ENCODE peak calls at places on chromosomes 1 and 21, in ten cellular contexts. One of them, this sample, is unnamed.
A peak's percentile ranks its signal among the peaks of the same experiment; 100 is the strongest.

GRCh38 chr1:45522324-45523104 is 830 bp upstream of the PRDX1 start:
- DNase-seq in KBM-7: no peak
- DNase-seq in GM23338: peak; percentile 41
- DNase-seq in substantia nigra: no peak
- DNase-seq in NCI-H2171: no peak
- DNase-seq in AG09319: no peak
- DNase-seq in aorta: no peak
- DNase-seq in WTC11: peak; percentile 35
- DNase-seq in stimulated activated CD4-positive, alpha-beta T cell treated with anti-CD3 and anti-CD28 coated beads, Interleukin-2, amount 100 ng/mL, for 48 hours: no peak
- DNase-seq in SW480: peak; percentile 41
- DNase-seq in this sample: no peak

GRCh38 chr1:229230136-229230892 is 40.6 kb upstream of the RAB4A start:
- DNase-seq in SW480: peak; percentile 70
- DNase-seq in stimulated activated CD4-positive, alpha-beta T cell treated with anti-CD3 and anti-CD28 coated beads, Interleukin-2, amount 100 ng/mL, for 48 hours: no peak
- DNase-seq in substantia nigra: no peak
- DNase-seq in KBM-7: peak; percentile 62
- DNase-seq in WTC11: no peak
- DNase-seq in GM23338: peak; percentile 80
- DNase-seq in NCI-H2171: no peak
- DNase-seq in AG09319: no peak
- DNase-seq in aorta: no peak
- DNase-seq in this sample: no peak

GRCh38 chr21:40667964-40668363 is 179.0 kb downstream of the DSCAM start:
- DNase-seq in SW480: no peak
- DNase-seq in GM23338: no peak
- DNase-seq in NCI-H2171: no peak
- DNase-seq in stimulated activated CD4-positive, alpha-beta T cell treated with anti-CD3 and anti-CD28 coated beads, Interleukin-2, amount 100 ng/mL, for 48 hours: no peak
- DNase-seq in KBM-7: no peak
- DNase-seq in AG09319: no peak
- DNase-seq in aorta: no peak
- DNase-seq in WTC11: no peak
- DNase-seq in substantia nigra: no peak
- DNase-seq in this sample: no peak

GRCh38 chr1:113930499-113931161 is 1.5 kb downstream of the HIPK1 start:
- DNase-seq in substantia nigra: no peak
- DNase-seq in AG09319: no peak
- DNase-seq in NCI-H2171: no peak
- DNase-seq in GM23338: peak; percentile 51
- DNase-seq in KBM-7: peak; percentile 71
- DNase-seq in SW480: peak; percentile 39
- DNase-seq in stimulated activated CD4-positive, alpha-beta T cell treated with anti-CD3 and anti-CD28 coated beads, Interleukin-2, amount 100 ng/mL, for 48 hours: peak; percentile 44
- DNase-seq in WTC11: no peak
- DNase-seq in aorta: no peak
- DNase-seq in this sample: peak; percentile 4

GRCh38 chr1:92968138-92969032 is 7.1 kb upstream of the DIPK1A start:
- DNase-seq in aorta: no peak
- DNase-seq in stimulated activated CD4-positive, alpha-beta T cell treated with anti-CD3 and anti-CD28 coated beads, Interleukin-2, amount 100 ng/mL, for 48 hours: no peak
- DNase-seq in substantia nigra: no peak
- DNase-seq in NCI-H2171: no peak
- DNase-seq in WTC11: no peak
- DNase-seq in KBM-7: peak; percentile 50
- DNase-seq in GM23338: peak; percentile 57
- DNase-seq in SW480: no peak
- DNase-seq in AG09319: no peak
- DNase-seq in this sample: no peak

GRCh38 chr1:20168547-20169491 is 17.1 kb upstream of the UBXN10 start:
- DNase-seq in substantia nigra: peak; percentile 30
- DNase-seq in WTC11: no peak
- DNase-seq in NCI-H2171: no peak
- DNase-seq in aorta: no peak
- DNase-seq in GM23338: no peak
- DNase-seq in stimulated activated CD4-positive, alpha-beta T cell treated with anti-CD3 and anti-CD28 coated beads, Interleukin-2, amount 100 ng/mL, for 48 hours: no peak
- DNase-seq in SW480: no peak
- DNase-seq in KBM-7: no peak
- DNase-seq in AG09319: no peak
- DNase-seq in this sample: no peak

GRCh38 chr1:21843996-21844395 is 31.9 kb downstream of the LDLRAD2 start:
- DNase-seq in KBM-7: no peak
- DNase-seq in GM23338: no peak
- DNase-seq in SW480: no peak
- DNase-seq in WTC11: no peak
- DNase-seq in stimulated activated CD4-positive, alpha-beta T cell treated with anti-CD3 and anti-CD28 coated beads, Interleukin-2, amount 100 ng/mL, for 48 hours: no peak
- DNase-seq in substantia nigra: no peak
- DNase-seq in aorta: peak; percentile 74
- DNase-seq in AG09319: no peak
- DNase-seq in NCI-H2171: no peak
- DNase-seq in this sample: no peak

GRCh38 chr1:218778731-218779130 is 394.9 kb upstream of the LYPLAL1 start:
- DNase-seq in AG09319: no peak
- DNase-seq in SW480: no peak
- DNase-seq in stimulated activated CD4-positive, alpha-beta T cell treated with anti-CD3 and anti-CD28 coated beads, Interleukin-2, amount 100 ng/mL, for 48 hours: no peak
- DNase-seq in substantia nigra: no peak
- DNase-seq in NCI-H2171: no peak
- DNase-seq in aorta: no peak
- DNase-seq in GM23338: no peak
- DNase-seq in WTC11: no peak
- DNase-seq in KBM-7: no peak
- DNase-seq in this sample: no peak

GRCh38 chr1:15942661-15943514 is 33.0 kb downstream of the ZBTB17 start:
- DNase-seq in stimulated activated CD4-positive, alpha-beta T cell treated with anti-CD3 and anti-CD28 coated beads, Interleukin-2, amount 100 ng/mL, for 48 hours: no peak
- DNase-seq in GM23338: no peak
- DNase-seq in KBM-7: no peak
- DNase-seq in WTC11: no peak
- DNase-seq in NCI-H2171: no peak
- DNase-seq in AG09319: no peak
- DNase-seq in aorta: no peak
- DNase-seq in SW480: no peak
- DNase-seq in substantia nigra: no peak
- DNase-seq in this sample: no peak

GRCh38 chr1:25034736-25035522 is 104.9 kb upstream of the RUNX3 start:
- DNase-seq in NCI-H2171: no peak
- DNase-seq in substantia nigra: no peak
- DNase-seq in SW480: no peak
- DNase-seq in WTC11: no peak
- DNase-seq in aorta: no peak
- DNase-seq in AG09319: no peak
- DNase-seq in KBM-7: no peak
- DNase-seq in stimulated activated CD4-positive, alpha-beta T cell treated with anti-CD3 and anti-CD28 coated beads, Interleukin-2, amount 100 ng/mL, for 48 hours: no peak
- DNase-seq in GM23338: no peak
- DNase-seq in this sample: no peak

GRCh38 chr1:7224644-7225043 is 439.4 kb downstream of the CAMTA1 start:
- DNase-seq in KBM-7: no peak
- DNase-seq in substantia nigra: no peak
- DNase-seq in GM23338: peak; percentile 49
- DNase-seq in SW480: no peak
- DNase-seq in AG09319: no peak
- DNase-seq in aorta: no peak
- DNase-seq in NCI-H2171: peak; percentile 84
- DNase-seq in stimulated activated CD4-positive, alpha-beta T cell treated with anti-CD3 and anti-CD28 coated beads, Interleukin-2, amount 100 ng/mL, for 48 hours: no peak
- DNase-seq in WTC11: peak; percentile 50
- DNase-seq in this sample: no peak

GRCh38 chr1:200139661-200140250 is 112.2 kb downstream of the NR5A2 start:
- DNase-seq in SW480: peak; percentile 66
- DNase-seq in AG09319: no peak
- DNase-seq in stimulated activated CD4-positive, alpha-beta T cell treated with anti-CD3 and anti-CD28 coated beads, Interleukin-2, amount 100 ng/mL, for 48 hours: no peak
- DNase-seq in WTC11: no peak
- DNase-seq in GM23338: peak; percentile 78
- DNase-seq in NCI-H2171: no peak
- DNase-seq in aorta: no peak
- DNase-seq in substantia nigra: no peak
- DNase-seq in KBM-7: peak; percentile 82
- DNase-seq in this sample: peak; percentile 48

GRCh38 chr21:43269461-43269860 is 100.7 kb downstream of the CRYAA start:
- DNase-seq in KBM-7: peak; percentile 37
- DNase-seq in aorta: no peak
- DNase-seq in SW480: no peak
- DNase-seq in substantia nigra: no peak
- DNase-seq in AG09319: no peak
- DNase-seq in WTC11: peak; percentile 58
- DNase-seq in stimulated activated CD4-positive, alpha-beta T cell treated with anti-CD3 and anti-CD28 coated beads, Interleukin-2, amount 100 ng/mL, for 48 hours: peak; percentile 35
- DNase-seq in NCI-H2171: no peak
- DNase-seq in GM23338: peak; percentile 59
- DNase-seq in this sample: no peak

GRCh38 chr1:30749691-30750583 is 7.6 kb downstream of the LAPTM5 start:
- DNase-seq in KBM-7: no peak
- DNase-seq in GM23338: no peak
- DNase-seq in WTC11: no peak
- DNase-seq in stimulated activated CD4-positive, alpha-beta T cell treated with anti-CD3 and anti-CD28 coated beads, Interleukin-2, amount 100 ng/mL, for 48 hours: no peak
- DNase-seq in SW480: no peak
- DNase-seq in substantia nigra: no peak
- DNase-seq in AG09319: no peak
- DNase-seq in NCI-H2171: no peak
- DNase-seq in aorta: no peak
- DNase-seq in this sample: no peak

GRCh38 chr1:170831276-170831675 is 104.1 kb upstream of the MROH9 start:
- DNase-seq in KBM-7: no peak
- DNase-seq in AG09319: no peak
- DNase-seq in GM23338: no peak
- DNase-seq in SW480: no peak
- DNase-seq in WTC11: no peak
- DNase-seq in stimulated activated CD4-positive, alpha-beta T cell treated with anti-CD3 and anti-CD28 coated beads, Interleukin-2, amount 100 ng/mL, for 48 hours: no peak
- DNase-seq in substantia nigra: no peak
- DNase-seq in aorta: no peak
- DNase-seq in NCI-H2171: no peak
- DNase-seq in this sample: no peak

GRCh38 chr1:145992958-145993617 is 3.3 kb downstream of the TXNIP start:
- DNase-seq in stimulated activated CD4-positive, alpha-beta T cell treated with anti-CD3 and anti-CD28 coated beads, Interleukin-2, amount 100 ng/mL, for 48 hours: no peak
- DNase-seq in NCI-H2171: no peak
- DNase-seq in GM23338: no peak
- DNase-seq in WTC11: no peak
- DNase-seq in aorta: no peak
- DNase-seq in KBM-7: no peak
- DNase-seq in SW480: no peak
- DNase-seq in substantia nigra: no peak
- DNase-seq in AG09319: no peak
- DNase-seq in this sample: no peak

GRCh38 chr1:39387452-39387851 is 104.0 kb upstream of the BMP8A start:
- DNase-seq in SW480: peak; percentile 79
- DNase-seq in GM23338: no peak
- DNase-seq in WTC11: no peak
- DNase-seq in stimulated activated CD4-positive, alpha-beta T cell treated with anti-CD3 and anti-CD28 coated beads, Interleukin-2, amount 100 ng/mL, for 48 hours: no peak
- DNase-seq in KBM-7: no peak
- DNase-seq in aorta: no peak
- DNase-seq in substantia nigra: no peak
- DNase-seq in AG09319: peak; percentile 61
- DNase-seq in NCI-H2171: no peak
- DNase-seq in this sample: no peak

GRCh38 chr21:27265492-27265891 is 298.6 kb upstream of the ADAMTS5 start:
- DNase-seq in GM23338: no peak
- DNase-seq in NCI-H2171: no peak
- DNase-seq in WTC11: no peak
- DNase-seq in substantia nigra: no peak
- DNase-seq in AG09319: no peak
- DNase-seq in SW480: no peak
- DNase-seq in aorta: no peak
- DNase-seq in KBM-7: no peak
- DNase-seq in stimulated activated CD4-positive, alpha-beta T cell treated with anti-CD3 and anti-CD28 coated beads, Interleukin-2, amount 100 ng/mL, for 48 hours: no peak
- DNase-seq in this sample: no peak

GRCh38 chr1:203289281-203289981 is 15.9 kb upstream of the BTG2 start:
- DNase-seq in WTC11: no peak
- DNase-seq in GM23338: no peak
- DNase-seq in substantia nigra: no peak
- DNase-seq in NCI-H2171: no peak
- DNase-seq in AG09319: no peak
- DNase-seq in SW480: peak; percentile 49
- DNase-seq in stimulated activated CD4-positive, alpha-beta T cell treated with anti-CD3 and anti-CD28 coated beads, Interleukin-2, amount 100 ng/mL, for 48 hours: peak; percentile 78
- DNase-seq in KBM-7: peak; percentile 93
- DNase-seq in aorta: peak; percentile 74
- DNase-seq in this sample: no peak

GRCh38 chr21:42956824-42957632 is 17.3 kb upstream of the PKNOX1 start:
- DNase-seq in AG09319: no peak
- DNase-seq in stimulated activated CD4-positive, alpha-beta T cell treated with anti-CD3 and anti-CD28 coated beads, Interleukin-2, amount 100 ng/mL, for 48 hours: no peak
- DNase-seq in NCI-H2171: no peak
- DNase-seq in KBM-7: no peak
- DNase-seq in SW480: no peak
- DNase-seq in GM23338: peak; percentile 94
- DNase-seq in aorta: no peak
- DNase-seq in WTC11: peak; percentile 62
- DNase-seq in substantia nigra: no peak
- DNase-seq in this sample: no peak

GRCh38 chr1:75855010-75855409 is 58.3 kb downstream of the MSH4 start:
- DNase-seq in NCI-H2171: no peak
- DNase-seq in WTC11: no peak
- DNase-seq in SW480: peak; percentile 20
- DNase-seq in GM23338: no peak
- DNase-seq in substantia nigra: no peak
- DNase-seq in stimulated activated CD4-positive, alpha-beta T cell treated with anti-CD3 and anti-CD28 coated beads, Interleukin-2, amount 100 ng/mL, for 48 hours: no peak
- DNase-seq in AG09319: peak; percentile 31
- DNase-seq in KBM-7: no peak
- DNase-seq in aorta: no peak
- DNase-seq in this sample: no peak

GRCh38 chr1:77565321-77565720 is 117.1 kb downstream of the ZZZ3 start:
- DNase-seq in NCI-H2171: no peak
- DNase-seq in SW480: no peak
- DNase-seq in substantia nigra: no peak
- DNase-seq in AG09319: no peak
- DNase-seq in WTC11: no peak
- DNase-seq in KBM-7: no peak
- DNase-seq in GM23338: no peak
- DNase-seq in stimulated activated CD4-positive, alpha-beta T cell treated with anti-CD3 and anti-CD28 coated beads, Interleukin-2, amount 100 ng/mL, for 48 hours: no peak
- DNase-seq in aorta: no peak
- DNase-seq in this sample: no peak

GRCh38 chr1:65717815-65718454 is 74.8 kb upstream of the PDE4B start:
- DNase-seq in WTC11: no peak
- DNase-seq in aorta: no peak
- DNase-seq in GM23338: peak; percentile 48
- DNase-seq in KBM-7: peak; percentile 25
- DNase-seq in SW480: no peak
- DNase-seq in NCI-H2171: no peak
- DNase-seq in AG09319: peak; percentile 11
- DNase-seq in stimulated activated CD4-positive, alpha-beta T cell treated with anti-CD3 and anti-CD28 coated beads, Interleukin-2, amount 100 ng/mL, for 48 hours: no peak
- DNase-seq in substantia nigra: no peak
- DNase-seq in this sample: no peak

GRCh38 chr1:109338091-109338490 is 31.3 kb upstream of the MYBPHL start:
- DNase-seq in WTC11: no peak
- DNase-seq in KBM-7: no peak
- DNase-seq in aorta: no peak
- DNase-seq in AG09319: no peak
- DNase-seq in SW480: no peak
- DNase-seq in GM23338: no peak
- DNase-seq in stimulated activated CD4-positive, alpha-beta T cell treated with anti-CD3 and anti-CD28 coated beads, Interleukin-2, amount 100 ng/mL, for 48 hours: no peak
- DNase-seq in NCI-H2171: no peak
- DNase-seq in substantia nigra: no peak
- DNase-seq in this sample: no peak

GRCh38 chr1:110749960-110750359 is 75.2 kb upstream of the KCNA3 start:
- DNase-seq in AG09319: no peak
- DNase-seq in aorta: no peak
- DNase-seq in NCI-H2171: peak; percentile 52
- DNase-seq in substantia nigra: peak; percentile 10
- DNase-seq in SW480: no peak
- DNase-seq in WTC11: no peak
- DNase-seq in GM23338: no peak
- DNase-seq in stimulated activated CD4-positive, alpha-beta T cell treated with anti-CD3 and anti-CD28 coated beads, Interleukin-2, amount 100 ng/mL, for 48 hours: no peak
- DNase-seq in KBM-7: no peak
- DNase-seq in this sample: no peak

GRCh38 chr21:42423197-42423675 is 19.5 kb downstream of the UBASH3A start:
- DNase-seq in KBM-7: no peak
- DNase-seq in GM23338: no peak
- DNase-seq in stimulated activated CD4-positive, alpha-beta T cell treated with anti-CD3 and anti-CD28 coated beads, Interleukin-2, amount 100 ng/mL, for 48 hours: peak; percentile 48
- DNase-seq in AG09319: no peak
- DNase-seq in aorta: no peak
- DNase-seq in NCI-H2171: no peak
- DNase-seq in substantia nigra: no peak
- DNase-seq in WTC11: no peak
- DNase-seq in SW480: peak; percentile 63
- DNase-seq in this sample: no peak

GRCh38 chr1:66350001-66350547 is 183.9 kb upstream of the SGIP1 start:
- DNase-seq in GM23338: peak; percentile 63
- DNase-seq in SW480: peak; percentile 38
- DNase-seq in AG09319: no peak
- DNase-seq in WTC11: no peak
- DNase-seq in stimulated activated CD4-positive, alpha-beta T cell treated with anti-CD3 and anti-CD28 coated beads, Interleukin-2, amount 100 ng/mL, for 48 hours: no peak
- DNase-seq in aorta: no peak
- DNase-seq in NCI-H2171: no peak
- DNase-seq in KBM-7: peak; percentile 86
- DNase-seq in substantia nigra: no peak
- DNase-seq in this sample: peak; percentile 69

GRCh38 chr1:168907053-168907452 is 178.0 kb upstream of the DPT start:
- DNase-seq in GM23338: no peak
- DNase-seq in WTC11: no peak
- DNase-seq in SW480: no peak
- DNase-seq in substantia nigra: no peak
- DNase-seq in stimulated activated CD4-positive, alpha-beta T cell treated with anti-CD3 and anti-CD28 coated beads, Interleukin-2, amount 100 ng/mL, for 48 hours: no peak
- DNase-seq in NCI-H2171: no peak
- DNase-seq in AG09319: no peak
- DNase-seq in aorta: no peak
- DNase-seq in KBM-7: no peak
- DNase-seq in this sample: no peak

This sample was measured in GDM1.